ENCODE peak calls at places on chromosome 12, in seven cellular contexts. B is IMR-90, U is neural progenitor cell, G is MM.1S, L is fibroblast of lung, R is HepG2, K is astrocyte. Y is an unnamed sample.

GRCh38 chr12:28996688-28997087 is 152.4 kb upstream of the FAR2 start:
- DNase-seq in B (no peak), U (no peak), G (no peak), L (no peak), R (no peak), K (no peak), Y (no peak)

GRCh38 chr12:27292718-27293117 is 39.9 kb upstream of the BMAL2 start:
- DNase-seq in B (no peak), U (no peak), G (no peak), L (no peak), R (no peak), K (no peak), Y (no peak)

GRCh38 chr12:85277900-85278597 is 2.0 kb upstream of the ALX1 start:
- DNase-seq in B (no peak), U (peak), G (no peak), L (peak), R (no peak), K (no peak), Y (no peak)

GRCh38 chr12:52145228-52145940 is 46.4 kb downstream of the KRT80 start:
- DNase-seq in B (no peak), U (peak), G (no peak), L (no peak), R (no peak), K (no peak), Y (no peak)

GRCh38 chr12:71438670-71439361 is 782 bp upstream of the LGR5 start:
- DNase-seq in B (no peak), U (peak), G (no peak), L (peak), R (peak), K (no peak), Y (no peak)

GRCh38 chr12:6647083-6647604 is at the start of gene ACRBP:
- DNase-seq in B (peak), U (peak), G (peak), L (peak), R (no peak), K (peak), Y (peak)

GRCh38 chr12:132219323-132219722 is 75.1 kb downstream of the NOC4L start:
- DNase-seq in B (no peak), U (no peak), G (no peak), L (no peak), R (no peak), K (no peak), Y (no peak)

GRCh38 chr12:97127061-97127460 is 220.0 kb downstream of the NEDD1 start:
- DNase-seq in B (no peak), U (peak), G (no peak), L (no peak), R (no peak), K (no peak), Y (no peak)

GRCh38 chr12:51924551-51925399 is 17.5 kb downstream of the ACVRL1 start:
- DNase-seq in B (no peak), U (no peak), G (no peak), L (no peak), R (no peak), K (no peak), Y (no peak)

GRCh38 chr12:49220972-49221371 is 32.1 kb upstream of the TUBA1A start:
- DNase-seq in B (no peak), U (no peak), G (no peak), L (no peak), R (no peak), K (no peak), Y (no peak)

GRCh38 chr12:92928431-92928961 is 599 bp downstream of the EEA1 start:
- DNase-seq in B (no peak), U (no peak), G (no peak), L (peak), R (no peak), K (no peak), Y (peak)

GRCh38 chr12:52975204-52975603 is 26.3 kb downstream of the KRT18 start:
- DNase-seq in B (peak), U (no peak), G (no peak), L (peak), R (peak), K (no peak), Y (peak)

GRCh38 chr12:115542656-115543055 is 734.8 kb downstream of the MED13L start:
- DNase-seq in B (no peak), U (no peak), G (no peak), L (no peak), R (peak), K (no peak), Y (no peak)

GRCh38 chr12:124720687-124721500 is 142.8 kb downstream of the SCARB1 start:
- DNase-seq in B (peak), U (no peak), G (no peak), L (peak), R (no peak), K (peak), Y (no peak)

GRCh38 chr12:96073346-96074336 is 38.3 kb upstream of the LTA4H start:
- DNase-seq in B (no peak), U (peak), G (no peak), L (no peak), R (no peak), K (no peak), Y (peak)

GRCh38 chr12:110582286-110583136 is 607 bp downstream of the PPTC7 start:
- DNase-seq in B (peak), U (peak), G (peak), L (peak), R (no peak), K (no peak), Y (peak)

GRCh38 chr12:74646831-74647230 is 109.2 kb downstream of the ATXN7L3B start:
- DNase-seq in B (no peak), U (no peak), G (peak), L (no peak), R (no peak), K (no peak), Y (no peak)

GRCh38 chr12:81502912-81503695 is 256.0 kb downstream of the PPFIA2 start:
- DNase-seq in B (peak), U (no peak), G (no peak), L (peak), R (no peak), K (peak), Y (no peak)

GRCh38 chr12:109718390-109718789 is 4.8 kb downstream of the FAM222A start:
- DNase-seq in B (no peak), U (peak), G (no peak), L (no peak), R (no peak), K (no peak), Y (no peak)

DNA sequence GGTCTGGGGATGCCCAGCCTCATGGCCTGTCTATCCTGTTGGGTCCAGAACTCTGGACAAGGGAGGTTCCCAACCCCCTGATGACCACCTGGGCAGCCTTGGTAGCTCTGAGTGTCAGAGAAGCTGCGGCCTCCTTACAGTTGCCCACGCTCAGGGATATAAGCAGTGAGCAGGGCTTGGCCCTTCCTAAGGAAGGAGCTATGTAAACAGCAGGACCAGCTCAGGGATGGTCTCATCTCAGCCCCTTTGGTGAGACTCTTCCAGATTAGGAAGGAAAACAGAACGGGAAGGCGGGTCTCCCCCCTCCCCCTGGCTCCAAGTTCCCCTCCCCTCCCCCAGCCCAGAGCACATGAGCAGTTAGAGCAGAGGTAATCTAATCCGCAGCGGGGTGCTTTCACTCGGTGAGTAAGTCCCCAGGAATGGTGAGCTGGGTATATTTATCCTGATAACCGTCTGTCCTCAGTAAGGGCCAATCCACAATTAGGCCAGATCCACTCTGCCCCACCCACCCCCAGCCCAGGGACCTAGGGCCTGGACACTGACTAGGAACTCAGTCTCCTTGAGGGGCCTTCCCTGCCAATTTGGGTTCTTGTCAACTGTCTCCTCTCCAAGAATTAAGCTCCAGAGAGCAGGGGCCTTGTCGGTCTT is 29.5 kb upstream of the RPLP0 start:
- DNase-seq in B (peak), U (peak), G (no peak), L (peak), R (peak), K (peak), Y (peak)
- H3K9ac ChIP-seq in B (peak), U (no peak), G (no peak), L (peak), R (peak), K (peak), Y (peak)

DNA sequence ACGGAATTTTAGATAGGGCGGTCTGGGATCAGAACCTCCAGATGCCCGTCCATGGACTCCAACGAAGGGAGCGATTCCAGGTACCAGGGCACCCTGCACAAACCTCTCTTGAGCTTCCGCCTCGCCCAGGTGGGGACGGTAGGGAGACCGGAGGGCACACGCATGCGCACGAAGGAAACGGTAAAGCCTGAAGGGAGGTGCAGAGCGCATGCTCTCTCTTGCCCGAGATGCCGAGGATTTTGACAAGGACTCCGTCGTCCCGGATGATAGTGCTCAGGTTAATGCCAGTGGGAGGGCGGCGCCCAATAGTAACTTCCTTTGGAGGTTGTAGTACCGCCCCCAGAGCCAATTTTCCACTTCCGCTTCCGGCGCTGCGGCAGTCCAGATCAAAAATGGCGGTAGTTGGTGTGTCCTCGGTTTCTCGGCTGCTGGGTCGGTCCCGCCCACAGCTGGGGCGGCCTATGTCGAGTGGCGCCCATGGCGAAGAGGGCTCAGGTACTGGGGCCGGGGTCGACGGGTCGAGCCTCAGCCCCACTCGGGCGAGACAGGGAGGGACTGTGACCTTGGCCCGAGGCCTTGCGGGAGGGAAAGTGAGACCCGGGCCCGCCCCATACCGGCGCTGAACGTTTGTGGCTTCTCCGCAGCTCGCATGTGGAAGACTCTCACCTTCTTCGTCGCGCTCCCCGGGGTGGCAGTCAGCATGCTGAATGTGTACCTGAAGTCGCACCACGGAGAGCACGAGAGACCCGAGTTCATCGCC is at the start of gene COX6A1:
- DNase-seq in B (peak), U (peak), G (peak), L (peak), R (peak), K (peak), Y (peak)
- TF ChIP-seq CTCF in B (no peak), U (no peak), G (no peak), L (no peak), R (peak), K (no peak), Y (no peak)

GRCh38 chr12:68804654-68805591 is 3.1 kb upstream of the MDM2 start:
- DNase-seq in B (no peak), U (no peak), G (no peak), L (no peak), R (peak), K (no peak), Y (no peak)
- H3K9ac ChIP-seq in B (no peak), U (no peak), G (no peak), L (no peak), R (peak), K (no peak), Y (no peak)

GRCh38 chr12:66296171-66296683 is 6.1 kb upstream of the HELB start:
- DNase-seq in B (no peak), U (no peak), G (no peak), L (no peak), R (no peak), K (no peak), Y (no peak)
- TF ChIP-seq CTCF in B (no peak), U (no peak), G (no peak), L (no peak), R (no peak), K (no peak), Y (no peak)

GRCh38 chr12:76348079-76348901 is at the start of gene BBS10:
- DNase-seq in B (peak), U (peak), G (peak), L (peak), R (peak), K (peak), Y (peak)

GRCh38 chr12:76341436-76342030 is 6.7 kb downstream of the BBS10 start:
- DNase-seq in B (peak), U (no peak), G (no peak), L (peak), R (no peak), K (peak), Y (no peak)

GRCh38 chr12:76346236-76346635 is 2.0 kb downstream of the BBS10 start:
- DNase-seq in B (peak), U (no peak), G (no peak), L (peak), R (no peak), K (peak), Y (no peak)

GRCh38 chr12:76345569-76345968 is 2.6 kb downstream of the BBS10 start:
- DNase-seq in B (no peak), U (no peak), G (no peak), L (no peak), R (no peak), K (no peak), Y (no peak)

DNA sequence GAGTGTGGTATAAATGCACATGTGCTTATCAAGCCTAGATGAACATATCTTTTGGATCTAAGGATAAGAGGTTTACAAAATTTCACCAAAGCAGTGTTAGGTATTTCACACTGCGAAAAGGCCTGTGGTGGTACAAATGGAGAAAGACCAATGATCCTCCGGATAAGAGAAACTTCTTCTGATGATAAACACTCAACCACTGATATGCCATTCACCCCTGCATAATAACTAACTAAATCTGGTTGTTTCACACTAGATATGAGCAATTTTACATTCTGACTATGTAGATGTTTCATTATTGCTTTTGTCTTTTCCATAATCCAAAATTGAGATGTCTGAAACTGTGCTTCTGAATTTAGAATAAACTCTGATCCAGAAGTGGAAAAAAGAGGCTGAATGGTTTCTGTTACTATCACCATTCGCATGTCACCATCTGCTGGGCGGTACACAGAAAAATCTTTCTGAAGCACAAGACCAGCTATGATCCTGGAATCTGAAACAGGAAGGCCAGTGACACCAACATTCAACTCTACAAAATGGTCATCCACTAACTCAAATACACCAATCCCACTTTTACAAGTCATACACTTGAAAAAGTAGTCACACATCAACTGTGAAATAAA is 1.3 kb downstream of the BBS10 start:
- DNase-seq in B (peak), U (peak), G (peak), L (peak), R (peak), K (peak), Y (no peak)
- H3K9ac ChIP-seq in B (peak), U (peak), G (peak), L (peak), R (peak), K (peak), Y (no peak)

GRCh38 chr12:88578821-88579518 is 1.3 kb downstream of the KITLG start:
- DNase-seq in B (no peak), U (peak), G (no peak), L (no peak), R (peak), K (no peak), Y (peak)
- TF ChIP-seq CTCF in B (peak), U (peak), G (no peak), L (peak), R (no peak), K (peak), Y (peak)

DNA sequence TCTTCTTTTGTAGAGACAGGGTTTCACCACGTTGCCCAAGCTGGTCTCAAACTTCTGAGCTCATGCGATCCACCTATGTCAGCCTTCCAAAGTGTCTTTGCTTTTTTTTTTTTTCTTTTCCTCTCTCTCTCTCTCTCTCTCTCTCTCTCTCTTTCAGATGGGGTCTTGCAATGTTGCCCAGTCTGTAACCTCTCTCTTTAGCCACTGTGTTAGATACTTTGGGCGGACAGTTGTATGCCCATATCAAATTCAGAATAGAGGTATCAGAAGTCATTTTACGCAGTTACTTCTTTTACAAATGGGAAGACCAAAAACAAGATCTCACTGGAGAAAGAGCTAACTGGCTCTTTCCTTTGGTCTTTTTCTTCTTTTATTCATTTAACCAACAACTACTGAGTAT is 6.7 kb downstream of the HEBP1 start:
- DNase-seq in B (no peak), U (no peak), G (no peak), L (no peak), R (no peak), K (no peak), Y (no peak)
- H3K9ac ChIP-seq in B (peak), U (no peak), G (no peak), L (peak), R (no peak), K (no peak), Y (no peak)

GRCh38 chr12:14774944-14775651 is 28.2 kb downstream of the WBP11 start:
- DNase-seq in B (peak), U (peak), G (no peak), L (peak), R (no peak), K (peak), Y (peak)

GRCh38 chr12:14777271-14777670 is 26.0 kb downstream of the WBP11 start:
- DNase-seq in B (no peak), U (peak), G (no peak), L (no peak), R (peak), K (no peak), Y (peak)

GRCh38 chr12:14775652-14776020 is 27.6 kb downstream of the WBP11 start:
- DNase-seq in B (peak), U (no peak), G (no peak), L (peak), R (no peak), K (peak), Y (no peak)

GRCh38 chr12:14774074-14774943 is 29.0 kb downstream of the WBP11 start:
- DNase-seq in B (peak), U (peak), G (peak), L (peak), R (peak), K (peak), Y (peak)

GRCh38 chr12:14776236-14776959 is 26.9 kb downstream of the WBP11 start:
- DNase-seq in B (peak), U (no peak), G (peak), L (no peak), R (no peak), K (no peak), Y (no peak)
- TF ChIP-seq CTCF in B (peak), U (peak), G (peak), L (peak), R (peak), K (no peak), Y (peak)

GRCh38 chr12:10366875-10367274 is 23.0 kb downstream of the KLRK1 start:
- DNase-seq in B (no peak), U (no peak), G (no peak), L (no peak), R (peak), K (no peak), Y (no peak)
- H3K9ac ChIP-seq in B (no peak), U (no peak), G (no peak), L (no peak), R (no peak), K (no peak), Y (no peak)

DNA sequence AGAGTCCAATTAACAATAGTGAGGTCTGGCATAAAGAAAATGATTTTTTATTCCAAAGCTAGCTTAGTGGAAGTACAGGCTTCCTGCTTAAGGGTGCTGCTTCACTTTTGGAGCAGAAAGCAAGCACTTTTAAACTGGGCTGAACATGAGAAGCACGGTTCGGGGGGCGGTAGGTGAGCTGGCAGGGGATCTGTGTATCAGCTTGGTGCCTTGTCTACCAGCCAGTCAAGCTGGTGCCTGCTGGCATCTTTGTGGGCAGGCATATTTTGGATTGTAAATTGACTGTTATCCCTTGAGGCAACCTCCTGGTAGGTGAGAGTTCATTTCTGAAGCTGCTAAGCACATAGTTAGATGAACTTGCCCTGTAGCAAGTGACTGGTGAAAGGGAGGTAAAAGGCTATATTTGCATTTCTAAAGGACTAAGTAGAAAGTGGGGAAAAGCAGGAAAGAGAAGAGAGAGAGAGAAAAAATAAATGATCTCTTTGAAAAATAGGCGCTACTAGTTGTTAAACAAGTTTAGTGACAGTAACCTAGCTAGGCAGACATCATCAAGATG is 121.1 kb upstream of the SYT10 start:
- DNase-seq in B (no peak), U (no peak), G (no peak), L (no peak), R (no peak), K (no peak), Y (no peak)
- TF ChIP-seq CTCF in B (no peak), U (no peak), G (no peak), L (no peak), R (no peak), K (no peak), Y (no peak)

Y was measured in colonic mucosa.